ENCODE peak calls at places on chromosome 13, in five cellular contexts. E is H1, Y is GM23338, C is Panc1, F is upper lobe of left lung. X is an unnamed sample.

GRCh38 chr13:102770435-102770834 is 3.2 kb downstream of the TEX30 start:
- DNase-seq in Y (no peak), F (no peak), E (no peak), C (no peak), X (no peak)

GRCh38 chr13:22107549-22107948 is 436.7 kb downstream of the FGF9 start:
- DNase-seq in E (no peak), F (no peak), Y (no peak), C (no peak), X (no peak)

GRCh38 chr13:40336228-40337221 is 329.9 kb downstream of the FOXO1 start:
- DNase-seq in F (no peak), E (no peak), Y (no peak), C (no peak), X (no peak)

GRCh38 chr13:38635030-38635429 is 51.8 kb upstream of the FREM2 start:
- DNase-seq in F (no peak), Y (peak), E (no peak), C (no peak), X (no peak)

GRCh38 chr13:89822467-89822866 is 1525.0 kb upstream of the MIR17HG start:
- DNase-seq in Y (no peak), F (no peak), E (no peak), C (no peak), X (no peak)

GRCh38 chr13:79097201-79097600 is 308.9 kb downstream of the RBM26 start:
- DNase-seq in E (no peak), F (no peak), Y (no peak), C (no peak), X (no peak)

GRCh38 chr13:110266983-110267382 is 40.0 kb downstream of the COL4A1 start:
- DNase-seq in E (no peak), F (no peak), Y (peak), C (no peak), X (no peak)

GRCh38 chr13:100273576-100273975 is 184.7 kb downstream of the PCCA start:
- DNase-seq in F (no peak), Y (peak), E (no peak), C (no peak), X (no peak)

DNA sequence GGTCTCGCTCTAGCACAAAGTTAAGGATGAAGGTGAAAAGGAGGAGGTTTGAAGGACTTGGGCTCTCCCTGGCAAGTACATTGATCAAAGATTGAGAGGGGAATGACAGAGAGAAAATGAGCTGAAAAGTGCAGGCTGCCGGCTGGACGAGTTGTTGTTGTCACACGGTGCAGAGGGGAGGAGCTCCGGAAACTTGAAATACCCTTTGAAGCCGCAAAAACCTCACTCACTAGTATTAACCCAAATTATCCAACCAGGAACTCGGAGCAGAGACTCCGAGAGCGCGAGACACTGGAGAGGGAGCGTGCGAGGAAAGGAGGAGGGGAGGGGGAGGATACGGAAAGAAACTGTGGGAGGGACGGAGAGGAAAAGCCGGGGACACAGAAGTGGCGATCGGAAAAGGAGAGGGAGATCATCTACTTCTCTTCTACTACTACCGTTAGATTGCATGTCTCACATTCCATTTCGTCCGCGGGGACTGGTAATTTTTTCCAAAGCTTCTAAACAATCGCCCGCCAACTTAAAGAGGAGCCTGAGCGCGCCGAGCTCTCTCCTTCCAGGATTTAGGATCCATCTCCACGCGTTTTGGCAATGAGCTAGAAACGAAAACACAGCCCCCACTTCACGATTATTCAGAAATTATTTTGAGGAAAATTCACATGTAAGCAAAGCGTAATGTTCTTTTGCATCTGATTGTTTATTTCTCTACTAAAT is at the start of gene DACH1:
- DNase-seq in F (peak), E (no peak), C (no peak), Y (peak), X (peak)
- TF ChIP-seq POLR2AphosphoS5 in F (peak), E (no peak), C (no peak), Y (no peak), X (peak)

GRCh38 chr13:47903836-47904235 is 97.2 kb downstream of the SUCLA2 start:
- DNase-seq in C (no peak), Y (no peak), E (no peak), F (no peak), X (no peak)
- H3K27ac ChIP-seq in C (peak), Y (no peak), E (no peak), F (no peak), X (no peak)

GRCh38 chr13:44783987-44784734 is 205.1 kb downstream of the NUFIP1 start:
- DNase-seq in F (no peak), E (no peak), Y (no peak), C (no peak), X (no peak)

GRCh38 chr13:44786724-44787123 is 202.5 kb downstream of the NUFIP1 start:
- DNase-seq in F (no peak), Y (no peak), C (no peak), E (no peak), X (no peak)

GRCh38 chr13:44779085-44779484 is 203.0 kb upstream of the TSC22D1 start:
- DNase-seq in C (no peak), E (no peak), F (peak), Y (no peak), X (no peak)

DNA sequence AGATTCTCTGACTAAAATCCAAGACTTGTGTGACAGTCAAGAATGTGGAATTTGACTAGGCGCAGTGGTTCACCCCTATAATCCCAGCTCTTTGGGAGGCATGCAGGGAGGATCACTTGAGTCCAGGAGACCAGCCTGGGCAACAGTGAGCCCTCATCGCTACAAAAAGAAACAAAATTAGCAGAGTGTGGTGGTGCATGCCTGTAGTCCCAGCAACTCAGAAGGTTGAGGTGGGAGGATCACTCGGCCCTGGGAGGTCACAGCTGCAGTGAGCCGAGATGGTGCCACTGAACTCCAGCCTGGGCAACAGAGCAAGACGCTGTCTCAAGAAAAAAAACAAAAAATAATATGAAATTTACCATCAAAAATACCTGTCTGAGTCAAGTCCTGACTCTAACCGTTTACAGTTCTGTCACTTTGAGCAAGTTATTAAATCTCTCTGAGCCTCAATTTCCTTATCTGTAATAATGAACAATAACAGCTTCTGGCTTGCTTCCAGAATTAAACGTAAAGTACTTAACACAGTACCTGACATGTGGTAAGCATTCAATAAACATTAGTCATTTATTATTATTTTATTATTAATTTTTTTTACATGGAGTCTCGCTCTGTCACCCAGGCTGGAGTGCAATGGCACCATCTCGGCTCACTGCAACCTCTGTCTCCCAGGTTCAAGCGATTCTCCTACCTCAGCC is 204.6 kb upstream of the TSC22D1 start:
- DNase-seq in E (no peak), F (no peak), Y (no peak), C (no peak), X (no peak)
- TF ChIP-seq POLR2AphosphoS5 in E (no peak), F (no peak), Y (no peak), C (no peak), X (no peak)

DNA sequence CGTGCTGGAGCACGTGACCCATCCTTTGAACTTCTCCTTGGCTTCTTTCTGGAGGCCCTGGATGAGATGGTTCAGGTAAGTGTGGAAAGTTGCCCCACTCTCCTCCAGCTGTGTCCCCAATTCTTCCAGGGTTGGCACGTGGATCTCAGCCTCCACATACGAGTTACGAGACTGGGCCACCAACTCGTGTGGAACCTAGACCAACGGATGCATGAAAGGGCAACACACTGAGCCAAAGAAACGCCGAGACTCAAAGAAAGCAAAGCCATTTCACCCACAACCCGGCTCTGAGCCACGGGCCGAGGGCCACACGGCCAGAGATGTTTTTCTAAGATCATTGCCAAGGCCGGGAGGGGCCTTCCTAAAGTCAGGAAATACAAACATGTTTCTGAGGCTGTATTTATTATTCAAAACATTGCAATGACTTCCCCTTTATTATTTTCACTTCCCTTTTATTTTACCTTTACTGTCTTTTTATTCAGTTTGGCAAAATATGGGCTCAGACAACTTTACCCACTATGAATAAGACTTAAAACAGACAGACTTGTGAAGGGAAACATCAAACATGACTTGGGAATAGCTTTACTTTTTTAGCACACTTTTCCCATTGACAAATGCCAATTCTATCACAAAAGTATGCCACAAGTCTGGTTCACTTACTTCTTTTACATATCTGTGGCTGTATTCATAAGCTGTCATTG is 94.6 kb downstream of the KL start:
- DNase-seq in E (no peak), Y (no peak), F (peak), C (no peak), X (no peak)
- H3K27ac ChIP-seq in E (no peak), Y (no peak), F (peak), C (no peak), X (no peak)

X was measured in HL-60.